ENCODE peak calls at places on chromosomes 2 and 18, in five cellular contexts. One of them, this sample, is unnamed.
A peak's percentile ranks its signal among the peaks of the same experiment; 100 is the strongest.

GRCh38 chr2:26709323-26710110 is 17.0 kb downstream of the KCNK3 start:
- DNase-seq in T-cell: no peak
- DNase-seq in CD8-positive, alpha-beta T cell: no peak
- DNase-seq in lung microvascular endothelial cell: no peak
- DNase-seq in GM04504: no peak
- DNase-seq in this sample: no peak

GRCh38 chr2:121178730-121179129 is 106.3 kb downstream of the TFCP2L1 start:
- DNase-seq in lung microvascular endothelial cell: no peak
- DNase-seq in CD8-positive, alpha-beta T cell: no peak
- DNase-seq in GM04504: no peak
- DNase-seq in T-cell: no peak
- DNase-seq in this sample: no peak

GRCh38 chr2:183543731-183544130 is 419.5 kb downstream of the NUP35 start:
- DNase-seq in T-cell: no peak
- DNase-seq in CD8-positive, alpha-beta T cell: no peak
- DNase-seq in GM04504: no peak
- DNase-seq in lung microvascular endothelial cell: no peak
- DNase-seq in this sample: no peak

GRCh38 chr2:97900806-97901205 is 94.9 kb downstream of the TMEM131 start:
- DNase-seq in lung microvascular endothelial cell: no peak
- DNase-seq in GM04504: no peak
- DNase-seq in CD8-positive, alpha-beta T cell: no peak
- DNase-seq in T-cell: no peak
- DNase-seq in this sample: peak; percentile 24

GRCh38 chr2:119158563-119159347 is at the start of gene C1QL2:
- DNase-seq in T-cell: no peak
- DNase-seq in GM04504: no peak
- DNase-seq in lung microvascular endothelial cell: no peak
- DNase-seq in CD8-positive, alpha-beta T cell: no peak
- DNase-seq in this sample: no peak

GRCh38 chr18:37270666-37271052 is 294.9 kb downstream of the CELF4 start:
- DNase-seq in T-cell: no peak
- DNase-seq in lung microvascular endothelial cell: no peak
- DNase-seq in GM04504: no peak
- DNase-seq in CD8-positive, alpha-beta T cell: no peak
- DNase-seq in this sample: no peak

GRCh38 chr2:173271135-173271534 is 83.5 kb upstream of the CDCA7 start:
- DNase-seq in GM04504: no peak
- DNase-seq in CD8-positive, alpha-beta T cell: no peak
- DNase-seq in T-cell: no peak
- DNase-seq in lung microvascular endothelial cell: no peak
- DNase-seq in this sample: no peak

GRCh38 chr2:239729681-239730566 is 295.2 kb downstream of the NDUFA10 start:
- DNase-seq in CD8-positive, alpha-beta T cell: no peak
- DNase-seq in GM04504: no peak
- DNase-seq in T-cell: no peak
- DNase-seq in lung microvascular endothelial cell: no peak
- DNase-seq in this sample: no peak

GRCh38 chr18:48797841-48798255 is 152.9 kb downstream of the SMAD7 start:
- DNase-seq in T-cell: no peak
- DNase-seq in GM04504: no peak
- DNase-seq in lung microvascular endothelial cell: no peak
- DNase-seq in CD8-positive, alpha-beta T cell: no peak
- DNase-seq in this sample: no peak

GRCh38 chr2:100819365-100820345 is at the start of gene NPAS2:
- DNase-seq in GM04504: no peak
- DNase-seq in CD8-positive, alpha-beta T cell: no peak
- DNase-seq in lung microvascular endothelial cell: peak; percentile 71
- DNase-seq in T-cell: peak; percentile 3
- DNase-seq in this sample: peak; percentile 49

GRCh38 chr18:22572321-22572720 is 154.6 kb upstream of the CTAGE1 start:
- DNase-seq in lung microvascular endothelial cell: no peak
- DNase-seq in CD8-positive, alpha-beta T cell: no peak
- DNase-seq in T-cell: no peak
- DNase-seq in GM04504: no peak
- DNase-seq in this sample: no peak

GRCh38 chr2:70258532-70258875 is 567 bp downstream of the PCYOX1 start:
- DNase-seq in T-cell: no peak
- DNase-seq in CD8-positive, alpha-beta T cell: no peak
- DNase-seq in lung microvascular endothelial cell: peak; percentile 21
- DNase-seq in GM04504: no peak
- DNase-seq in this sample: peak; percentile 15

GRCh38 chr18:30763913-30764350 is 278.6 kb downstream of the DSC3 start:
- DNase-seq in GM04504: no peak
- DNase-seq in lung microvascular endothelial cell: no peak
- DNase-seq in T-cell: no peak
- DNase-seq in CD8-positive, alpha-beta T cell: no peak
- DNase-seq in this sample: no peak

GRCh38 chr18:63540131-63540530 is 2.0 kb upstream of the SERPINB12 start:
- DNase-seq in T-cell: no peak
- DNase-seq in lung microvascular endothelial cell: no peak
- DNase-seq in CD8-positive, alpha-beta T cell: no peak
- DNase-seq in GM04504: no peak
- DNase-seq in this sample: no peak

GRCh38 chr2:149388120-149388816 is 57.9 kb downstream of the LYPD6 start:
- DNase-seq in GM04504: no peak
- DNase-seq in lung microvascular endothelial cell: no peak
- DNase-seq in T-cell: no peak
- DNase-seq in CD8-positive, alpha-beta T cell: no peak
- DNase-seq in this sample: peak; percentile 20

GRCh38 chr2:119142822-119143221 is 15.7 kb downstream of the C1QL2 start:
- DNase-seq in lung microvascular endothelial cell: no peak
- DNase-seq in T-cell: no peak
- DNase-seq in CD8-positive, alpha-beta T cell: no peak
- DNase-seq in GM04504: no peak
- DNase-seq in this sample: no peak

GRCh38 chr2:233081731-233082221 is 21.6 kb downstream of the INPP5D start:
- DNase-seq in GM04504: no peak
- DNase-seq in T-cell: no peak
- DNase-seq in lung microvascular endothelial cell: no peak
- DNase-seq in CD8-positive, alpha-beta T cell: no peak
- DNase-seq in this sample: no peak

GRCh38 chr2:185318271-185318724 is 420.3 kb upstream of the FSIP2 start:
- DNase-seq in lung microvascular endothelial cell: no peak
- DNase-seq in T-cell: no peak
- DNase-seq in GM04504: no peak
- DNase-seq in CD8-positive, alpha-beta T cell: no peak
- DNase-seq in this sample: no peak

GRCh38 chr2:98012561-98012979 is 16.8 kb upstream of the TMEM131 start:
- DNase-seq in lung microvascular endothelial cell: no peak
- DNase-seq in T-cell: no peak
- DNase-seq in GM04504: no peak
- DNase-seq in CD8-positive, alpha-beta T cell: no peak
- DNase-seq in this sample: no peak